ENCODE peak calls at places on chromosomes 16 and 17, in four cellular contexts. H is Panc1, J is upper lobe of left lung, C is HCT116. I is an unnamed sample.

GRCh38 chr17:39867891-39868553 is at the start of gene ZPBP2:
- ATAC-seq in H (no peak), J (peak), C (no peak), I (no peak)

GRCh38 chr16:65763640-65764305 is 602.7 kb upstream of the CDH5 start:
- ATAC-seq in H (no peak), J (no peak), C (no peak), I (no peak)

GRCh38 chr16:29815032-29815721 is 775 bp upstream of the PAGR1 start:
- ATAC-seq in H (no peak), J (no peak), C (no peak), I (no peak)

GRCh38 chr17:57975044-57975443 is 13.0 kb downstream of the VEZF1 start:
- ATAC-seq in H (no peak), J (peak), C (no peak), I (peak)

GRCh38 chr16:77888786-77889185 is 100.4 kb downstream of the VAT1L start:
- ATAC-seq in H (no peak), J (no peak), C (no peak), I (no peak)

GRCh38 chr16:83473926-83474660 is 333.7 kb upstream of the HSBP1 start:
- ATAC-seq in H (no peak), J (no peak), C (no peak), I (no peak)

GRCh38 chr17:37770631-37771518 is 26.0 kb upstream of the HNF1B start:
- ATAC-seq in H (peak), J (no peak), C (peak), I (no peak)

GRCh38 chr16:88863426-88863825 is 3.0 kb downstream of the PABPN1L start:
- ATAC-seq in H (no peak), J (no peak), C (no peak), I (no peak)

GRCh38 chr16:56777533-56777932 is 47.6 kb downstream of the NUP93 start:
- ATAC-seq in H (no peak), J (no peak), C (no peak), I (no peak)

GRCh38 chr17:29149431-29150064 is 30.6 kb downstream of the MYO18A start:
- ATAC-seq in H (peak), J (no peak), C (no peak), I (no peak)

GRCh38 chr16:71426880-71427615 is 14.8 kb downstream of the TLE7 start:
- ATAC-seq in H (no peak), J (no peak), C (no peak), I (no peak)

GRCh38 chr17:19978206-19978802 is 676 bp upstream of the AKAP10 start:
- ATAC-seq in H (no peak), J (peak), C (no peak), I (no peak)

GRCh38 chr17:38898291-38898679 is 27.1 kb upstream of the LASP1NB start:
- ATAC-seq in H (no peak), J (no peak), C (no peak), I (no peak)

GRCh38 chr17:61411114-61411943 is 11.7 kb downstream of the TBX2 start:
- ATAC-seq in H (peak), J (peak), C (peak), I (peak)

GRCh38 chr16:70433456-70434103 is 5.3 kb downstream of the ST3GAL2 start:
- ATAC-seq in H (peak), J (peak), C (no peak), I (peak)

GRCh38 chr17:68248886-68249872 is 1.3 kb downstream of the AMZ2 start:
- ATAC-seq in H (no peak), J (no peak), C (no peak), I (no peak)

GRCh38 chr17:10563991-10564660 is 14.7 kb upstream of the MYH2 start:
- ATAC-seq in H (no peak), J (no peak), C (no peak), I (no peak)

GRCh38 chr16:3098459-3099394 is at the start of gene ZSCAN10:
- ATAC-seq in H (no peak), J (no peak), C (no peak), I (no peak)

GRCh38 chr16:7268182-7268581 is 64.5 kb upstream of the RBFOX1 start:
- ATAC-seq in H (peak), J (no peak), C (peak), I (no peak)

GRCh38 chr17:28173071-28173561 is 130.6 kb downstream of the NLK start:
- ATAC-seq in H (no peak), J (no peak), C (no peak), I (no peak)

GRCh38 chr16:56667581-56668571 is at the start of gene MT1G:
- ATAC-seq in H (no peak), J (peak), C (no peak), I (peak)

GRCh38 chr16:82936941-82937551 is 310.3 kb downstream of the CDH13 start:
- ATAC-seq in H (no peak), J (no peak), C (no peak), I (no peak)

GRCh38 chr16:53958481-53958880 is 254.5 kb downstream of the FTO start:
- ATAC-seq in H (no peak), J (no peak), C (no peak), I (no peak)

GRCh38 chr16:5065813-5066212 is at the start of gene C16orf89:
- ATAC-seq in H (peak), J (peak), C (no peak), I (no peak)

GRCh38 chr17:82258555-82258954 is 14.9 kb downstream of the CSNK1D start:
- ATAC-seq in H (no peak), J (no peak), C (no peak), I (no peak)

GRCh38 chr16:16075463-16076399 is 126.3 kb downstream of the ABCC1 start:
- ATAC-seq in H (no peak), J (no peak), C (no peak), I (peak)
- TF ChIP-seq POLR2AphosphoS5 in H (no peak), J (peak), C (no peak), I (no peak)

GRCh38 chr17:43978078-43978477 is 24.3 kb upstream of the PYY start:
- ATAC-seq in H (no peak), J (no peak), C (no peak), I (no peak)

GRCh38 chr17:43979671-43980070 is 24.8 kb upstream of the NAGS start:
- ATAC-seq in H (no peak), J (no peak), C (no peak), I (no peak)

GRCh38 chr17:43976956-43977837 is 23.5 kb upstream of the PYY start:
- ATAC-seq in H (no peak), J (no peak), C (no peak), I (no peak)

GRCh38 chr17:43975898-43976297 is 22.2 kb upstream of the PYY start:
- ATAC-seq in H (no peak), J (no peak), C (no peak), I (no peak)

DNA sequence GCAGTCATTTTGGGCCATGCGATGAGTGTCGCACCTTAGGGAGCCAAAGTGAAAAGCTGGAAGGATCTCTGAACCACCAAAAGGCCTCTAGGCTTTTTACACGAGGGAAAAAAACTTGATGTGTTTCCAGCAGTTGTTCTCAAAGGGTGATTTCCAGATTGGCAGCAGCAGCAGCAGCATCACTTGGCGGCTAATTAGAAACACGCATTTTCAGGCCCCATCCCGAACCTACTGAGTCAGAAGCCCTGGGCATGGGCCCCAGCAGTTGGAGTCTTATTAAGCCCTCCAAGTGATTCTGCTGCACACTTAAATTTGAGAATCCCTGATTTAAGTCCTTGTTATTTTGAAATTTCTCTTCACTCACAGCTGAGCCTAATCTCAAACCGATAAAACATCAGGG is 25.3 kb upstream of the PYY start:
- ATAC-seq in H (no peak), J (no peak), C (no peak), I (no peak)
- H3K27ac ChIP-seq in H (no peak), J (no peak), C (no peak), I (no peak)

GRCh38 chr17:16975744-16976625 is 4.1 kb upstream of the TNFRSF13B start:
- ATAC-seq in H (no peak), J (no peak), C (no peak), I (no peak)

GRCh38 chr17:16975266-16975651 is 3.3 kb upstream of the TNFRSF13B start:
- ATAC-seq in H (no peak), J (no peak), C (no peak), I (no peak)

GRCh38 chr17:16974569-16975265 is 2.8 kb upstream of the TNFRSF13B start:
- ATAC-seq in H (no peak), J (no peak), C (no peak), I (no peak)

GRCh38 chr17:16977932-16978331 is 6.0 kb upstream of the TNFRSF13B start:
- ATAC-seq in H (no peak), J (no peak), C (no peak), I (no peak)

GRCh38 chr17:16976686-16977550 is 5.0 kb upstream of the TNFRSF13B start:
- ATAC-seq in H (no peak), J (no peak), C (peak), I (no peak)
- TF ChIP-seq CTCF in H (no peak), J (peak), C (no peak), I (no peak)

GRCh38 chr16:1914084-1914608 is 4.1 kb downstream of the HS3ST6 start:
- ATAC-seq in H (no peak), J (no peak), C (no peak), I (no peak)
- TF ChIP-seq POLR2AphosphoS5 in H (no peak), J (no peak), C (no peak), I (no peak)

GRCh38 chr17:79012563-79013134 is 3.1 kb upstream of the CANT1 start:
- ATAC-seq in H (no peak), J (no peak), C (no peak), I (no peak)
- H3K27ac ChIP-seq in H (no peak), J (no peak), C (no peak), I (no peak)

GRCh38 chr17:8275421-8276290 is 12.8 kb upstream of the RANGRF start:
- ATAC-seq in H (no peak), J (no peak), C (no peak), I (no peak)

GRCh38 chr17:8273884-8274444 is 14.5 kb upstream of the RANGRF start:
- ATAC-seq in H (no peak), J (no peak), C (no peak), I (no peak)

GRCh38 chr17:8282345-8282744 is 6.1 kb upstream of the RANGRF start:
- ATAC-seq in H (no peak), J (no peak), C (no peak), I (no peak)

GRCh38 chr17:8272421-8272820 is 16.0 kb upstream of the RANGRF start:
- ATAC-seq in H (no peak), J (no peak), C (no peak), I (no peak)

GRCh38 chr17:8277317-8277716 is 11.2 kb upstream of the RANGRF start:
- ATAC-seq in H (no peak), J (no peak), C (no peak), I (no peak)
- TF ChIP-seq CTCF in H (no peak), J (no peak), C (no peak), I (no peak)

I was measured in gastroesophageal sphincter.